ENCODE peak calls at places on chromosomes 7 and 10, in eight cellular contexts. One of them, this sample, is unnamed.

GRCh38 chr10:75400769-75401568 is 595 bp downstream of the ZNF503 start:
- DNase-seq in progenitor cell of endocrine pancreas: peak
- DNase-seq in activated CD4-positive, alpha-beta T cell treated with anti-CD3 and anti-CD28 coated beads, Interleukin-2, amount 50 U/mL, for 1 hour: no peak
- DNase-seq in ovary: peak
- DNase-seq in NCI-H446: no peak
- DNase-seq in NCI-H1694 treated with DMSO at 0.1 percent for 48 hours: peak
- DNase-seq in suprapubic skin: peak
- DNase-seq in lung: peak
- DNase-seq in this sample: peak

GRCh38 chr7:140390466-140391190 is 7.7 kb downstream of the SLC37A3 start:
- DNase-seq in suprapubic skin: no peak
- DNase-seq in NCI-H446: no peak
- DNase-seq in progenitor cell of endocrine pancreas: no peak
- DNase-seq in activated CD4-positive, alpha-beta T cell treated with anti-CD3 and anti-CD28 coated beads, Interleukin-2, amount 50 U/mL, for 1 hour: no peak
- DNase-seq in NCI-H1694 treated with DMSO at 0.1 percent for 48 hours: no peak
- DNase-seq in lung: no peak
- DNase-seq in ovary: no peak
- DNase-seq in this sample: no peak

GRCh38 chr7:2542924-2543871 is 12.1 kb downstream of the BRAT1 start:
- DNase-seq in ovary: no peak
- DNase-seq in NCI-H446: no peak
- DNase-seq in progenitor cell of endocrine pancreas: no peak
- DNase-seq in lung: no peak
- DNase-seq in activated CD4-positive, alpha-beta T cell treated with anti-CD3 and anti-CD28 coated beads, Interleukin-2, amount 50 U/mL, for 1 hour: no peak
- DNase-seq in NCI-H1694 treated with DMSO at 0.1 percent for 48 hours: no peak
- DNase-seq in suprapubic skin: peak
- DNase-seq in this sample: no peak

GRCh38 chr7:125126376-125126775 is 196.8 kb upstream of the POT1 start:
- DNase-seq in activated CD4-positive, alpha-beta T cell treated with anti-CD3 and anti-CD28 coated beads, Interleukin-2, amount 50 U/mL, for 1 hour: no peak
- DNase-seq in progenitor cell of endocrine pancreas: no peak
- DNase-seq in suprapubic skin: no peak
- DNase-seq in NCI-H446: no peak
- DNase-seq in NCI-H1694 treated with DMSO at 0.1 percent for 48 hours: no peak
- DNase-seq in lung: no peak
- DNase-seq in ovary: no peak
- DNase-seq in this sample: no peak

GRCh38 chr10:7563368-7563767 is 103.4 kb downstream of the ITIH5 start:
- DNase-seq in lung: peak
- DNase-seq in NCI-H446: no peak
- DNase-seq in suprapubic skin: no peak
- DNase-seq in NCI-H1694 treated with DMSO at 0.1 percent for 48 hours: no peak
- DNase-seq in progenitor cell of endocrine pancreas: no peak
- DNase-seq in ovary: peak
- DNase-seq in activated CD4-positive, alpha-beta T cell treated with anti-CD3 and anti-CD28 coated beads, Interleukin-2, amount 50 U/mL, for 1 hour: no peak
- DNase-seq in this sample: no peak

GRCh38 chr7:25953859-25954258 is 198.1 kb upstream of the NFE2L3 start:
- DNase-seq in ovary: no peak
- DNase-seq in suprapubic skin: no peak
- DNase-seq in activated CD4-positive, alpha-beta T cell treated with anti-CD3 and anti-CD28 coated beads, Interleukin-2, amount 50 U/mL, for 1 hour: no peak
- DNase-seq in progenitor cell of endocrine pancreas: no peak
- DNase-seq in NCI-H1694 treated with DMSO at 0.1 percent for 48 hours: no peak
- DNase-seq in lung: no peak
- DNase-seq in NCI-H446: no peak
- DNase-seq in this sample: no peak

GRCh38 chr7:151946932-151947331 is 9.3 kb upstream of the GALNTL5 start:
- DNase-seq in NCI-H446: no peak
- DNase-seq in progenitor cell of endocrine pancreas: no peak
- DNase-seq in ovary: no peak
- DNase-seq in lung: no peak
- DNase-seq in NCI-H1694 treated with DMSO at 0.1 percent for 48 hours: no peak
- DNase-seq in suprapubic skin: no peak
- DNase-seq in activated CD4-positive, alpha-beta T cell treated with anti-CD3 and anti-CD28 coated beads, Interleukin-2, amount 50 U/mL, for 1 hour: no peak
- DNase-seq in this sample: no peak

GRCh38 chr7:5333121-5334050 is 50.6 kb downstream of the SLC29A4 start:
- DNase-seq in suprapubic skin: no peak
- DNase-seq in progenitor cell of endocrine pancreas: no peak
- DNase-seq in activated CD4-positive, alpha-beta T cell treated with anti-CD3 and anti-CD28 coated beads, Interleukin-2, amount 50 U/mL, for 1 hour: no peak
- DNase-seq in NCI-H1694 treated with DMSO at 0.1 percent for 48 hours: no peak
- DNase-seq in NCI-H446: no peak
- DNase-seq in lung: no peak
- DNase-seq in ovary: no peak
- DNase-seq in this sample: no peak

GRCh38 chr10:64059884-64060283 is 538.7 kb downstream of the REEP3 start:
- DNase-seq in suprapubic skin: no peak
- DNase-seq in NCI-H1694 treated with DMSO at 0.1 percent for 48 hours: no peak
- DNase-seq in lung: no peak
- DNase-seq in NCI-H446: no peak
- DNase-seq in ovary: no peak
- DNase-seq in progenitor cell of endocrine pancreas: no peak
- DNase-seq in activated CD4-positive, alpha-beta T cell treated with anti-CD3 and anti-CD28 coated beads, Interleukin-2, amount 50 U/mL, for 1 hour: no peak
- DNase-seq in this sample: no peak